ENCODE peak calls at places on chromosomes 16 and 17, in ten cellular contexts. T is lower leg skin; K is HCT116; X is IMR-90; I is gastrocnemius medialis; E is activated T-helper 9 cell treated with anti-CD3 and anti-CD28 coated beads, Interleukin-2, amount 50 U/mL, for 16 hours; M is kidney tubule cell; Z is activated CD8-positive, alpha-beta memory T cell treated with anti-CD3 and anti-CD28 coated beads, Interleukin-2, amount 10 ng/mL, durations not matched to agents 7 days and 5 days; V is nephron progenitor cell; F is activated B cell treated with CpG ODN at 0.5 μM for 24 hours. H is an unnamed sample.

GRCh38 chr17:71184716-71185115 is 936.1 kb upstream of the SOX9 start:
- DNase-seq in K (no peak), E (no peak), T (no peak), Z (no peak), V (no peak), M (no peak), I (peak; percentile 41), X (no peak), F (no peak), H (no peak)

GRCh38 chr16:59665618-59666220 is 931.6 kb upstream of the GOT2 start:
- DNase-seq in K (no peak), X (no peak), F (no peak), T (no peak), M (no peak), E (no peak), I (no peak), V (no peak), Z (no peak), H (no peak)

GRCh38 chr16:57727610-57728009 is 8.0 kb upstream of the KATNB1 start:
- DNase-seq in M (no peak), K (no peak), E (no peak), T (no peak), Z (no peak), V (no peak), X (no peak), I (no peak), F (no peak), H (no peak)

GRCh38 chr16:67438824-67439393 is 8.0 kb downstream of the HSD11B2 start:
- DNase-seq in K (no peak), I (no peak), X (no peak), Z (no peak), T (peak; percentile 91), M (no peak), F (no peak), E (no peak), V (no peak), H (no peak)

GRCh38 chr16:637081-638018 is 1.2 kb upstream of the METTL26 start:
- DNase-seq in K (no peak), M (peak; percentile 84), X (peak; percentile 81), T (peak; percentile 97), V (peak; percentile 96), F (no peak), I (peak; percentile 87), Z (peak; percentile 93), E (peak; percentile 79), H (peak; percentile 79)

GRCh38 chr17:77943971-77944370 is 14.5 kb upstream of the TNRC6C start:
- DNase-seq in Z (no peak), E (no peak), K (no peak), I (no peak), X (no peak), F (no peak), M (no peak), T (no peak), V (no peak), H (no peak)

GRCh38 chr17:17466511-17466910 is 10.3 kb upstream of the MED9 start:
- DNase-seq in Z (no peak), V (no peak), F (no peak), X (no peak), E (no peak), T (no peak), I (no peak), M (no peak), K (no peak), H (no peak)

GRCh38 chr16:56879276-56879675 is 14.3 kb downstream of the SLC12A3 start:
- DNase-seq in X (no peak), Z (no peak), T (no peak), M (no peak), F (no peak), V (no peak), I (no peak), K (no peak), E (no peak), H (no peak)

GRCh38 chr16:9092282-9092962 is 978 bp downstream of the HAPSTR1 start:
- DNase-seq in Z (peak; percentile 68), X (no peak), F (peak; percentile 65), E (peak; percentile 41), T (peak; percentile 91), I (peak; percentile 31), V (peak; percentile 55), K (no peak), M (no peak), H (peak; percentile 40)

GRCh38 chr17:76558210-76559095 is 18.6 kb downstream of the PRCD start:
- DNase-seq in T (no peak), X (peak; percentile 20), Z (peak; percentile 51), K (no peak), F (no peak), I (no peak), M (peak; percentile 47), V (no peak), E (no peak), H (no peak)

GRCh38 chr17:35775039-35775438 is 14.4 kb downstream of the C17orf50 start:
- DNase-seq in V (no peak), E (no peak), X (no peak), F (no peak), M (no peak), K (no peak), Z (no peak), T (no peak), I (no peak), H (no peak)

GRCh38 chr16:29985271-29985811 is 10.1 kb downstream of the HIRIP3 start:
- DNase-seq in V (no peak), F (no peak), I (no peak), X (no peak), T (no peak), M (no peak), K (no peak), E (no peak), Z (no peak), H (no peak)

GRCh38 chr16:56743840-56744239 is 13.9 kb downstream of the NUP93 start:
- DNase-seq in Z (no peak), E (no peak), F (no peak), I (peak; percentile 18), M (peak; percentile 25), V (no peak), T (no peak), X (peak; percentile 49), K (no peak), H (no peak)

GRCh38 chr17:81020443-81020766 is 14.5 kb upstream of the BAIAP2 start:
- DNase-seq in K (no peak), E (no peak), M (no peak), V (no peak), I (no peak), T (no peak), Z (no peak), F (no peak), X (no peak), H (no peak)

GRCh38 chr17:2050246-2050866 is 4.5 kb upstream of the HIC1 start:
- DNase-seq in E (peak; percentile 71), I (peak; percentile 44), M (peak; percentile 62), Z (peak; percentile 82), V (peak; percentile 71), X (peak; percentile 73), F (no peak), K (peak; percentile 51), T (no peak), H (peak; percentile 54)

GRCh38 chr17:4782652-4783051 is 3.5 kb downstream of the VMO1 start:
- DNase-seq in F (no peak), I (no peak), Z (no peak), M (no peak), T (no peak), K (no peak), X (no peak), V (no peak), E (no peak), H (no peak)

GRCh38 chr16:87926246-87927194 is 9.8 kb downstream of the CA5A start:
- DNase-seq in V (no peak), X (no peak), T (no peak), K (no peak), E (no peak), I (no peak), M (no peak), Z (no peak), F (peak; percentile 52), H (no peak)

GRCh38 chr16:69831212-69832123 is 69.3 kb downstream of the WWP2 start:
- DNase-seq in T (no peak), E (no peak), Z (no peak), M (peak; percentile 74), I (no peak), V (no peak), K (no peak), X (peak; percentile 57), F (no peak), H (no peak)

GRCh38 chr17:38344127-38344745 is 480 bp upstream of the GPR179 start:
- DNase-seq in I (no peak), F (no peak), E (no peak), Z (no peak), V (no peak), K (no peak), M (no peak), T (no peak), X (no peak), H (no peak)

GRCh38 chr16:65059421-65059980 is 62.4 kb downstream of the CDH11 start:
- DNase-seq in I (no peak), K (no peak), V (peak; percentile 23), F (no peak), M (no peak), E (no peak), T (no peak), Z (no peak), X (no peak), H (no peak)

GRCh38 chr16:49547448-49547847 is 173.8 kb downstream of the C16orf78 start:
- DNase-seq in F (no peak), X (no peak), K (no peak), T (no peak), Z (no peak), V (no peak), E (no peak), M (no peak), I (no peak), H (no peak)

GRCh38 chr17:81911277-81911961 is at the start of gene PCYT2:
- DNase-seq in F (peak; percentile 84), K (peak; percentile 90), V (peak; percentile 90), X (peak; percentile 73), I (peak; percentile 90), Z (peak; percentile 94), E (peak; percentile 91), M (peak; percentile 89), T (peak; percentile 98), H (peak; percentile 85)

GRCh38 chr17:57356722-57357391 is 100.5 kb downstream of the MSI2 start:
- DNase-seq in Z (no peak), V (no peak), K (no peak), T (no peak), E (no peak), X (no peak), I (no peak), M (peak; percentile 31), F (no peak), H (no peak)

GRCh38 chr17:58246104-58246740 is 7.8 kb downstream of the LPO start:
- DNase-seq in M (no peak), E (no peak), X (no peak), F (no peak), I (no peak), K (no peak), V (no peak), Z (no peak), T (no peak), H (no peak)

GRCh38 chr17:51803161-51803560 is 355.4 kb downstream of the CA10 start:
- DNase-seq in Z (no peak), T (no peak), F (no peak), X (no peak), K (no peak), I (no peak), V (peak; percentile 2), M (no peak), E (no peak), H (no peak)

GRCh38 chr17:63751806-63752205 is 10.2 kb upstream of the STRADA start:
- DNase-seq in T (no peak), X (no peak), M (no peak), E (no peak), Z (peak; percentile 50), K (no peak), V (no peak), F (no peak), I (no peak), H (no peak)

GRCh38 chr17:40646791-40647548 is 648 bp downstream of the SMARCE1 start:
- DNase-seq in F (no peak), T (no peak), V (peak; percentile 31), I (peak; percentile 16), K (peak; percentile 28), M (peak; percentile 6), Z (no peak), E (peak; percentile 25), X (peak; percentile 43), H (no peak)

GRCh38 chr17:48639982-48640857 is 14.1 kb upstream of the HOXB9 start:
- DNase-seq in V (no peak), X (no peak), Z (no peak), K (no peak), E (no peak), F (no peak), I (no peak), M (no peak), T (no peak), H (no peak)